ENCODE peak calls at places on chromosome 22, in six cellular contexts. Z, R, A, V, W and P are unnamed samples.
A peak's percentile ranks its signal among the peaks of the same experiment; 100 is the strongest.

GRCh38 chr22:23862103-23862502 is 4.4 kb downstream of the SLC2A11 start:
- DNase-seq in A (peak; percentile 55), V (no peak), W (no peak), R (peak; percentile 65), Z (peak; percentile 14), P (no peak)

GRCh38 chr22:17882162-17882561 is 107.9 kb upstream of the BID start:
- DNase-seq in V (no peak), A (no peak), R (no peak), W (no peak), Z (no peak), P (no peak)

GRCh38 chr22:23829845-23830372 is 8.9 kb downstream of the DERL3 start:
- DNase-seq in V (no peak), A (no peak), R (peak; percentile 35), W (no peak), Z (no peak), P (no peak)

GRCh38 chr22:47199261-47199948 is 437.0 kb downstream of the TBC1D22A start:
- DNase-seq in V (no peak), A (peak; percentile 27), Z (no peak), R (no peak), W (no peak), P (no peak)

GRCh38 chr22:48331691-48332220 is 1495.9 kb downstream of the BRD1 start:
- DNase-seq in Z (no peak), A (no peak), V (no peak), W (no peak), R (no peak), P (no peak)

GRCh38 chr22:17218341-17218740 is 894 bp downstream of the ADA2 start:
- DNase-seq in V (no peak), Z (no peak), W (no peak), R (no peak), A (no peak), P (no peak)

GRCh38 chr22:46127556-46127955 is 22.8 kb upstream of the PPARA start:
- DNase-seq in W (no peak), V (no peak), R (no peak), A (no peak), Z (no peak), P (no peak)

GRCh38 chr22:32533265-32534068 is 58.9 kb downstream of the FBXO7 start:
- DNase-seq in A (no peak), R (no peak), V (no peak), W (no peak), Z (no peak), P (no peak)

GRCh38 chr22:26894766-26895485 is 237.5 kb downstream of the MIAT start:
- DNase-seq in Z (no peak), W (peak; percentile 37), R (no peak), V (no peak), A (peak; percentile 17), P (no peak)

GRCh38 chr22:35330258-35330861 is 30.7 kb downstream of the TOM1 start:
- DNase-seq in W (no peak), Z (no peak), V (no peak), A (no peak), R (no peak), P (peak; percentile 92)
- H3K4me3 ChIP-seq in W (no peak overlapping the region), Z (no peak overlapping the region), V (no peak overlapping the region), A (no peak overlapping the region), R (no peak overlapping the region), P (no peak overlapping the region)

DNA sequence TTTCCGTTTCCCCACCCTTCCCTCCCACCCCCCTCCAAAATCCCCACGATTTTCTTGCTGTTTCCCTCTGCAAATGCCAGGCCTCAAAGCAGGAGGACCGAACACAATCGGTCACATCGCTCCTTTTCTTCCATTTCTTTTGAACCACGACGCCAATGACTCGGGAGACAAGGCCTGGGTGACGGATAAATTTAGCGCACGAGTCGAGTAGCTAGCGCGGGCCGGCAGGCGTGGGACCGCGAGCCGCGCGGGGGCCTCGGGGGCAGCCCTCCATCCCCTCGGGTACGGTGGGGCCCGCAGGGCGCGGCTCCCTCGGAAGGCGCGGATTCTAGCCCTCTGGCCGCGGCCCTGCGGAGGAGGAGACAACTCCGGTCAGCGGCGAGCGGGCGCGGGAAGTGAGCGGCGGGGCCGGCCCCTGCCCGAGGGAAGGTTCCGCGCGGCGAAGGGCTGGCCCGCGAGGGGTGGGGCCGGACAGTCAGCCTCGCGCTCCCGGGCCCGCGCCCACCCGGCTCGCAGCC is 413 bp downstream of the JOSD1 start:
- DNase-seq in R (peak; percentile 82), V (no peak), W (peak; percentile 35), Z (no peak), A (no peak), P (peak; percentile 40)
- TF ChIP-seq GABPA in R (no peak), V (no peak), W (no peak), Z (no peak), A (no peak), P (no peak)

DNA sequence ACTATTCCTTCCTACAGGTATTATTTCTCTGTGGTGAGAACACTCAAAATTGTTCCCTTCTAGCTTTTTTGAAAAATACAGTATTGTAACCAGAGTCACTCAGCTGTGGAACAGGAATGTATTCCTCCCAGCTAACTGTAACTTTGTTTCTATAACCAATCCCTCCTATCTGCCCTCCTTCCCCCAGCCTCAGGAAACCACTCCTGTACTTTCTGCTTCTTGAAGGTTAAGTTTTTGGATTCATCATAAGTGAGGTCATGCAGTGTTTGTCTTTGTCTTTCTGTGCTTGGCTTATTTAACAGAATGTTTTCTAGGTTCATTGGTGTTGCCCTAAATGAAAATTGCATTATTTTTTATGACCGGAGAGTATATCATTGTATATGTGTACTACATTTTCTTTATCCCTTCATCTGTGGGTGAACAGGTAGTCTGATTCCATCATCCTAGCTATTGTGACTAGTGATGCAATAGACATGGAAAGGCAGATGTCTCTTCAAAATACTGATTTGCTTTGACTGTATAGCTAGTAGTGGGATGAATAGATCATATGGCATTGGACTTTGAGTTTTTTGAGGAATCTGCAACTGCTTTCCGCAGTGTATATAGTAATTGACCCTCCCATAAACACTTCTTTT is 112.9 kb upstream of the GRK3 start:
- DNase-seq in W (no peak), V (no peak), Z (no peak), R (no peak), A (no peak), P (no peak)
- H3K4me3 ChIP-seq in W (no peak overlapping the region), V (peak overlapping the region; percentile 49), Z (no peak overlapping the region), R (no peak overlapping the region), A (no peak overlapping the region), P (no peak overlapping the region)

GRCh38 chr22:19975707-19976035 is 34.1 kb upstream of the TXNRD2 start:
- DNase-seq in V (no peak), W (no peak), Z (no peak), A (no peak), R (no peak), P (no peak)
- TF ChIP-seq GABPA in V (no peak), W (no peak), Z (no peak), A (no peak), R (no peak), P (no peak)

GRCh38 chr22:45009881-45010531 is at the start of gene PHF21B:
- DNase-seq in Z (peak; percentile 75), R (peak; percentile 97), A (peak; percentile 91), W (no peak), V (no peak), P (no peak)
- H3K4me3 ChIP-seq in Z (no peak within 1 kb of the TSS), R (peak within 1 kb of the TSS; percentile 64), A (peak within 1 kb of the TSS; percentile 96), W (no peak within 1 kb of the TSS), V (peak within 1 kb of the TSS; percentile 53), P (no peak within 1 kb of the TSS)

GRCh38 chr22:31083923-31084810 is 3.0 kb downstream of the SMTN start:
- DNase-seq in Z (no peak), V (no peak), R (peak; percentile 60), A (no peak), W (no peak), P (no peak)
- TF ChIP-seq GABPA in Z (no peak), V (no peak), R (no peak), A (no peak), W (no peak), P (no peak)